ENCODE peak calls at places on chromosomes 7 and 10, in four cellular contexts. D, X, K and E are unnamed samples.

GRCh38 chr7:471191-471865 is 48.3 kb downstream of the PDGFA start:
- DNase-seq in D (no peak), X (no peak), K (no peak), E (no peak)

GRCh38 chr10:93224005-93224779 is 150.5 kb downstream of the CYP26A1 start:
- DNase-seq in D (no peak), X (no peak), K (no peak), E (no peak)

GRCh38 chr7:156778201-156778600 is 114.8 kb downstream of the LMBR1 start:
- DNase-seq in D (no peak), X (no peak), K (no peak), E (no peak)

GRCh38 chr10:68330852-68331454 is 911 bp upstream of the HNRNPH3 start:
- DNase-seq in D (no peak), X (peak), K (no peak), E (no peak)

GRCh38 chr7:25256424-25256823 is 28.1 kb upstream of the NPVF start:
- DNase-seq in D (no peak), X (no peak), K (no peak), E (no peak)

GRCh38 chr7:42236266-42237161 is 495 bp downstream of the GLI3 start:
- DNase-seq in D (no peak), X (no peak), K (no peak), E (no peak)

GRCh38 chr7:100190059-100190711 is 12.5 kb downstream of the STAG3 start:
- DNase-seq in D (no peak), X (no peak), K (no peak), E (peak)

GRCh38 chr10:73910401-73910763 is 550 bp upstream of the PLAU start:
- DNase-seq in D (no peak), X (no peak), K (no peak), E (no peak)